ENCODE peak calls at places on chromosome 21, in seven cellular contexts. J is mammary epithelial cell, B is aorta, K is cardiac muscle cell, V is AG04449, G is thoracic aorta, S is GM12865. Q is an unnamed sample.

GRCh38 chr21:45140346-45140940 is 66.1 kb downstream of the ADARB1 start:
- DNase-seq in G (no peak), S (peak; percentile 89), J (peak; percentile 70), K (peak; percentile 95), B (peak; percentile 88), V (peak; percentile 78), Q (peak; percentile 87)

GRCh38 chr21:25903599-25903998 is 168.8 kb downstream of the GABPA start:
- DNase-seq in S (peak; percentile 47), K (no peak), B (no peak), V (no peak), J (no peak), G (no peak), Q (no peak)

GRCh38 chr21:42258150-42258884 is 39.4 kb downstream of the ABCG1 start:
- DNase-seq in B (peak; percentile 85), G (no peak), J (peak; percentile 31), K (peak; percentile 72), S (peak; percentile 81), V (no peak), Q (no peak)

GRCh38 chr21:36813071-36813470 is 114.2 kb downstream of the SIM2 start:
- DNase-seq in S (no peak), V (no peak), G (no peak), B (no peak), K (peak; percentile 52), J (no peak), Q (no peak)

GRCh38 chr21:44378646-44379581 is 25.5 kb downstream of the TRPM2 start:
- DNase-seq in K (no peak), G (no peak), J (no peak), S (no peak), V (no peak), B (peak; percentile 62), Q (no peak)

GRCh38 chr21:35658242-35658641 is 402.1 kb downstream of the SETD4 start:
- DNase-seq in S (peak; percentile 24), V (peak; percentile 67), G (no peak), J (peak; percentile 64), K (peak; percentile 76), B (no peak), Q (peak; percentile 93)

GRCh38 chr21:27129215-27129614 is 162.3 kb upstream of the ADAMTS5 start:
- DNase-seq in S (no peak), V (no peak), K (no peak), G (no peak), B (no peak), J (no peak), Q (no peak)

GRCh38 chr21:17351766-17352165 is 161.1 kb upstream of the CXADR start:
- DNase-seq in K (no peak), V (no peak), J (no peak), G (no peak), B (no peak), S (no peak), Q (no peak)

GRCh38 chr21:16533692-16534407 is 804.1 kb downstream of the USP25 start:
- DNase-seq in B (no peak), J (no peak), G (no peak), K (no peak), V (no peak), S (no peak), Q (peak; percentile 32)

DNA sequence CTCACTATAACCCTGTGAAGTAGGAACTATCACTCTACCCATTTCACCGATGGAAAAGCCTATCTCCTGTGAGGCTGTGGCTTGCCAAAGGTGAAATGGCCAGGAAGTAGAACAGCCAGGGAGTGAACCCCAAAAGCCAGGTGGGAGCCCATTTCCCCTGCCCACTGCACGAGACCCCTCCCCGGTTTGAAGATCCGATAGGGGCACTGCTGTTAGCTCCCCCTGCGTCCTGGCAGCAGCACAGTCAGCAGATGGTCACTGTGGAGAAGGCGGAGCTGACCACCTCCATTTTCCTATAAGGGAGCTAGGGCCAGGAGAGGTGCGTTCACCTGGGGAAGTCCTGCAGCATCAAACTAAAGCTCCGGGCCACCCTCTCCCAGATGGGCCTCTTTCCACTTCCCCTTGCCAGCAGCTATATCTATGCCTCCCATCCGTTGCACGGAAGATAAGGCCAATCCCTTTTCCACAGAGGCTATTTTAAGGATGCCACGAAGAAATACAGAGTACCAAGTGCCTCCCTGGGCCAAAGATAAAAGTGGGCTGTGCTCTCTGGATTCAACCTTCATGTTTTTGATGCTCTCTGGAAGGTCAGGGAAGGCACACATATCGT is 7.8 kb downstream of the ERG start:
- DNase-seq in G (no peak), S (no peak), B (no peak), V (no peak), K (no peak), J (no peak), Q (no peak)
- H3K4me3 ChIP-seq in G (no peak overlapping the region), S (no peak overlapping the region), B (no peak overlapping the region), V (no peak overlapping the region), K (no peak overlapping the region), J (no peak overlapping the region), Q (no peak overlapping the region)

GRCh38 chr21:46264690-46265144 is 20.7 kb downstream of the MCM3AP start:
- DNase-seq in J (no peak), B (peak; percentile 55), G (no peak), V (no peak), S (no peak), K (no peak), Q (no peak)

GRCh38 chr21:46266946-46267345 is 18.5 kb downstream of the MCM3AP start:
- DNase-seq in B (peak; percentile 66), V (no peak), J (no peak), S (no peak), K (no peak), G (no peak), Q (no peak)

GRCh38 chr21:46264046-46264689 is 21.2 kb downstream of the MCM3AP start:
- DNase-seq in B (peak; percentile 67), K (no peak), G (no peak), V (no peak), J (no peak), S (no peak), Q (no peak)

GRCh38 chr21:46268371-46268770 is 17.0 kb downstream of the MCM3AP start:
- DNase-seq in G (no peak), V (no peak), S (no peak), B (no peak), K (no peak), J (no peak), Q (no peak)

DNA sequence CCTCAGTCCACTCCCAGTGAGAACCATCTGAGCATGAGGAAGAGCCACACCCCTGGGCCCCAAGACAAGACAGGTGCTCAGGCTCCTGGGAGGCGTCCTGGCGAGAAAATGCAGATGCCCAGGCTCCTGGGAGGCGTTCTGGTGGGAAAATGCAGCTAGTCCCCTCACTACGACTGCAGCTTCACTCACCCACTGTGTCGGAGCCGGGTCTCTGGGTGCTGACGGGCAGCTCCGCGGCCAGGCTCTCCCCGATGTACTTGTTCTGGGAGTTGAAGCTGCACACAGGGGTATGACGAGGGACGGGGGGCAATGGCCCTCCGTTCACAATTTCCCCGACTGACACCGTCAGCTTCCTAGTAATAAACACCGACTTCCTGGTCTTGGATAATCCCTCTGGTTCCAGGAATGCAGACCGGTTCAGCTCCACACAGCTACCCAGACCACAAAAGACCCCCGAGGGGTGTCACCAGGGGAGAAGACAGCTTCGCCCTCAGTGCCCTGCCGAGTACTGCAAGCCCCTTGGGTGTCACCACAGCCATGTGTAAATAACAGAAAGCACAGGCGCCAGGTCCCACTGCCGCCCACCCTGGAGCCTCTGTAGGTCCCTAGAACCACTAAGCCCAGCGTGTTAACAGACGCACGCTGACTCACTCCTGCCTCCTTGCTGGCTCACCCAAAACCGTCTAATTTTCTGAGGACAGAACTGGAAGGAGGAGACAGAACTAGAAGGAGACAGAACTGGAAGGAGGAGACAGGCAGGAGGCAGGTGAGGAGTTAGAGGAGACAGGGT is 19.5 kb downstream of the MCM3AP start:
- DNase-seq in V (no peak), G (no peak), B (peak; percentile 56), S (no peak), J (no peak), K (no peak), Q (no peak)
- H3K4me3 ChIP-seq in V (no peak overlapping the region), G (no peak overlapping the region), B (no peak overlapping the region), S (no peak overlapping the region), J (no peak overlapping the region), K (no peak overlapping the region), Q (no peak overlapping the region)

GRCh38 chr21:38256599-38257302 is at the start of gene KCNJ15:
- DNase-seq in B (no peak), J (peak; percentile 62), S (no peak), V (no peak), K (no peak), G (no peak), Q (no peak)
- H3K4me3 ChIP-seq in B (no peak within 1 kb of the TSS), J (peak within 1 kb of the TSS; percentile 95), S (no peak within 1 kb of the TSS), V (no peak within 1 kb of the TSS), K (no peak within 1 kb of the TSS), G (no peak within 1 kb of the TSS), Q (peak within 1 kb of the TSS; percentile 10)

GRCh38 chr21:14734833-14735232 is 188.7 kb upstream of the SAMSN1 start:
- DNase-seq in J (no peak), K (no peak), V (no peak), B (no peak), G (no peak), S (no peak), Q (no peak)
- H3K4me3 ChIP-seq in J (no peak overlapping the region), K (no peak overlapping the region), V (no peak overlapping the region), B (no peak overlapping the region), G (no peak overlapping the region), S (no peak overlapping the region), Q (no peak overlapping the region)

DNA sequence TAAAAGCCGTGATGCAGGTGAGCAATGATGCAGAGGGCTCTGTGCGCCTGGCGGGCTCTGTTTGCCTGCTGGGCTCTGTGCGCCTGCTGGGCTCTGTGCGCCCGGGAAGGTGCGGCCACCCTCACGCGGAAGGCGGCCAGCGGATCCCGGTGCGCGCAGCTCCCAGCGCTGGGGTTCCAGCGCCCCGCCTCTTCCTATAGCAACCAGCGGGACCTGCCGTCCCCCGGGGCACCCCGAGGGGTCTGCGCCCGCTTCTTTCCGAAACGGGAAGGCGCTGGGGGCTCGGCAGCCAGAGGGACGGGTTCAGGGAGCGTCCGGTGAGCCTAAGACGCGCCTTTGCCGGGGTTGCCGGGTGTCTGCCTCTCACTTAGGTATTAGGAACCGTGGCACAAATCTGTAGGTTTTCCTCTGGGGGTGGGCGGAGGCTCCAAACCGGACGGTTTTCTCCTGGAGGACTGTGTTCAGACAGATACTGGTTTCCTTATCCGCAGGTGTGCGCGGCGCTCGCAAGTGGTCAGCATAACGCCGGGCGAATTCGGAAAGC is 31.8 kb downstream of the PRMT2 start:
- DNase-seq in B (peak; percentile 73), J (peak; percentile 49), G (no peak), V (no peak), K (peak; percentile 37), S (peak; percentile 34), Q (no peak)
- H3K4me3 ChIP-seq in B (peak overlapping the region; percentile 22), J (peak overlapping the region; percentile 70), G (peak overlapping the region; percentile 70), V (peak overlapping the region; percentile 64), K (peak overlapping the region; percentile 42), S (peak overlapping the region; percentile 88), Q (peak overlapping the region; percentile 68)

GRCh38 chr21:33158654-33159053 is 71.1 kb upstream of the IFNAR2 start:
- DNase-seq in G (no peak), J (no peak), S (no peak), V (no peak), B (no peak), K (no peak), Q (no peak)

GRCh38 chr21:33157303-33157702 is 72.4 kb upstream of the IFNAR2 start:
- DNase-seq in G (no peak), S (no peak), J (no peak), K (peak; percentile 21), B (no peak), V (no peak), Q (no peak)

GRCh38 chr21:33152228-33153130 is 77.3 kb upstream of the IFNAR2 start:
- DNase-seq in S (no peak), B (no peak), K (no peak), J (no peak), G (no peak), V (no peak), Q (no peak)

GRCh38 chr21:33155005-33155404 is 74.7 kb upstream of the IFNAR2 start:
- DNase-seq in S (no peak), G (no peak), K (no peak), J (no peak), V (no peak), B (no peak), Q (no peak)

GRCh38 chr21:33155457-33155856 is 74.3 kb upstream of the IFNAR2 start:
- DNase-seq in G (no peak), B (no peak), J (no peak), S (no peak), V (no peak), K (no peak), Q (no peak)
- H3K4me3 ChIP-seq in G (no peak overlapping the region), B (no peak overlapping the region), J (no peak overlapping the region), S (no peak overlapping the region), V (no peak overlapping the region), K (no peak overlapping the region), Q (no peak overlapping the region)

Q was measured in skeletal muscle cell.